ENCODE peak calls at places on chromosome 20, in nine cellular contexts. A is GM12865, B is pancreas, U is heart left ventricle, P is GM23248, J is lower lobe of right lung, H is adipocyte, R is A549, G is dorsolateral prefrontal cortex. C is an unnamed sample.

GRCh38 chr20:945841-946240 is 29.7 kb upstream of the ANGPT4 start:
- DNase-seq in A (no peak), B (no peak), U (no peak), P (no peak), J (no peak), H (no peak), R (no peak), G (no peak), C (no peak)

GRCh38 chr20:1173698-1174097 is 11.1 kb downstream of the TMEM74B start:
- DNase-seq in A (no peak), B (no peak), U (no peak), P (no peak), J (no peak), H (no peak), R (no peak), G (no peak), C (no peak)

GRCh38 chr20:38755324-38755910 is 7.2 kb downstream of the ACTR5 start:
- DNase-seq in A (no peak), B (no peak), U (no peak), P (no peak), J (no peak), H (no peak), R (no peak), G (no peak), C (no peak)

GRCh38 chr20:15220009-15220656 is 882.7 kb upstream of the FLRT3 start:
- DNase-seq in A (no peak), B (no peak), U (no peak), P (peak), J (no peak), H (no peak), R (no peak), G (no peak), C (no peak)

GRCh38 chr20:48722002-48722731 is 105.6 kb downstream of the PREX1 start:
- DNase-seq in A (peak), B (no peak), U (no peak), P (peak), J (no peak), H (peak), R (no peak), G (no peak), C (no peak)

GRCh38 chr20:23920936-23921335 is 41.4 kb upstream of the CST5 start:
- DNase-seq in A (no peak), B (no peak), U (no peak), P (peak), J (no peak), H (peak), R (no peak), G (no peak), C (no peak)

GRCh38 chr20:46720776-46721425 is 11.5 kb downstream of the SLC2A10 start:
- DNase-seq in A (no peak), B (no peak), U (no peak), P (peak), J (no peak), H (no peak), R (no peak), G (no peak), C (no peak)

GRCh38 chr20:38339993-38340392 is 6.3 kb upstream of the LBP start:
- DNase-seq in A (no peak), B (no peak), U (no peak), P (no peak), J (no peak), H (no peak), R (no peak), G (no peak), C (no peak)

GRCh38 chr20:37384683-37385174 is 38.8 kb downstream of the SRC start:
- DNase-seq in A (peak), B (peak), U (peak), P (peak), J (peak), H (peak), R (peak), G (peak), C (no peak)

GRCh38 chr20:54133434-54134427 is 40.1 kb downstream of the CYP24A1 start:
- DNase-seq in A (no peak), B (no peak), U (no peak), P (peak), J (no peak), H (peak), R (no peak), G (no peak), C (no peak)

GRCh38 chr20:61066541-61066940 is 185.5 kb upstream of the CDH4 start:
- DNase-seq in A (no peak), B (no peak), U (no peak), P (no peak), J (no peak), H (no peak), R (no peak), G (no peak), C (no peak)

GRCh38 chr20:46895906-46896242 is 1.2 kb downstream of the EYA2 start:
- DNase-seq in A (no peak), B (no peak), U (no peak), P (no peak), J (no peak), H (no peak), R (no peak), G (no peak), C (no peak)

GRCh38 chr20:137668-138131 is 4.7 kb upstream of the DEFB126 start:
- DNase-seq in A (peak), B (no peak), U (no peak), P (peak), J (no peak), H (peak), R (peak), G (no peak), C (no peak)

GRCh38 chr20:46621492-46621891 is 29.8 kb downstream of the SLC13A3 start:
- DNase-seq in A (no peak), B (no peak), U (no peak), P (peak), J (no peak), H (peak), R (no peak), G (no peak), C (no peak)

GRCh38 chr20:41339957-41340326 is 679 bp upstream of the LPIN3 start:
- DNase-seq in A (peak), B (peak), U (peak), P (peak), J (peak), H (peak), R (peak), G (peak), C (peak)

GRCh38 chr20:10453241-10453640 is 18.1 kb downstream of the SLX4IP start:
- DNase-seq in A (peak), B (no peak), U (peak), P (no peak), J (no peak), H (no peak), R (no peak), G (no peak), C (peak)

GRCh38 chr20:38156888-38157634 is 8.0 kb downstream of the TGM2 start:
- DNase-seq in A (no peak), B (no peak), U (peak), P (peak), J (peak), H (peak), R (no peak), G (no peak), C (no peak)

GRCh38 chr20:4247261-4247660 is 231.9 kb upstream of the RNF24 start:
- DNase-seq in A (no peak), B (no peak), U (no peak), P (no peak), J (no peak), H (no peak), R (no peak), G (no peak), C (no peak)

GRCh38 chr20:33859157-33859695 is 48.1 kb downstream of the CHMP4B start:
- DNase-seq in A (peak), B (no peak), U (no peak), P (no peak), J (peak), H (no peak), R (no peak), G (no peak), C (no peak)

GRCh38 chr20:13264902-13265301 is 43.8 kb downstream of the ISM1 start:
- DNase-seq in A (no peak), B (no peak), U (no peak), P (no peak), J (no peak), H (no peak), R (no peak), G (no peak), C (no peak)

GRCh38 chr20:48791014-48791413 is 36.8 kb downstream of the PREX1 start:
- DNase-seq in A (peak), B (peak), U (no peak), P (peak), J (no peak), H (no peak), R (no peak), G (no peak), C (peak)

GRCh38 chr20:46214831-46215488 is 93.3 kb downstream of the CDH22 start:
- DNase-seq in A (no peak), B (no peak), U (no peak), P (no peak), J (no peak), H (no peak), R (no peak), G (no peak), C (no peak)

GRCh38 chr20:6663751-6664388 is 103.6 kb upstream of the BMP2 start:
- DNase-seq in A (no peak), B (no peak), U (no peak), P (no peak), J (no peak), H (no peak), R (no peak), G (no peak), C (no peak)

GRCh38 chr20:12093062-12093796 is 175.5 kb downstream of the BTBD3 start:
- DNase-seq in A (no peak), B (peak), U (no peak), P (no peak), J (no peak), H (no peak), R (no peak), G (no peak), C (no peak)

GRCh38 chr20:32089637-32090330 is 19.7 kb upstream of the TM9SF4 start:
- DNase-seq in A (no peak), B (no peak), U (no peak), P (no peak), J (no peak), H (no peak), R (no peak), G (no peak), C (no peak)
- H3K4me3 ChIP-seq in A (no peak), B (no peak), U (no peak), P (no peak), J (no peak), H (no peak), R (no peak), G (no peak), C (no peak)

DNA sequence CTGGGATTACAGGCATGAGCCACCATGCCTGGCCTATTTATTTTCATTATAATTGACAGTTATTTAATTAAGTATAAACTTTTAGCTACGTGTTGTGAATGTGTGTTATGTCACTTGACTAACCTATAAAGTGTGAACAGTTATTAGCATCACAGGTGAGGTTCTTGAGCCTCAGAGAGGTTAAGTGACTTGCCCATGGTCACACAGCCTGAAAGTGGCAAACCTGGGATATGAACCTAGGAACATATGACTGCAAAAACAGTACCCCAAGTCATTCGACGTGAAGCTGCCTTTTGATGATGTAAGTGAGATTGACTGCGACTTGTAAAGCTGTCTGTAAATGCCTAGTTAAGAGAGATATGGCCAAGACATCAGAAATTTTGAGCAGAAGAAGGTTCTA is 77.9 kb upstream of the SALL4 start:
- DNase-seq in A (no peak), B (no peak), U (no peak), P (no peak), J (no peak), H (no peak), R (no peak), G (no peak), C (no peak)
- H3K4me3 ChIP-seq in A (no peak), B (no peak), U (no peak), P (no peak), J (no peak), H (no peak), R (no peak), G (no peak), C (no peak)

DNA sequence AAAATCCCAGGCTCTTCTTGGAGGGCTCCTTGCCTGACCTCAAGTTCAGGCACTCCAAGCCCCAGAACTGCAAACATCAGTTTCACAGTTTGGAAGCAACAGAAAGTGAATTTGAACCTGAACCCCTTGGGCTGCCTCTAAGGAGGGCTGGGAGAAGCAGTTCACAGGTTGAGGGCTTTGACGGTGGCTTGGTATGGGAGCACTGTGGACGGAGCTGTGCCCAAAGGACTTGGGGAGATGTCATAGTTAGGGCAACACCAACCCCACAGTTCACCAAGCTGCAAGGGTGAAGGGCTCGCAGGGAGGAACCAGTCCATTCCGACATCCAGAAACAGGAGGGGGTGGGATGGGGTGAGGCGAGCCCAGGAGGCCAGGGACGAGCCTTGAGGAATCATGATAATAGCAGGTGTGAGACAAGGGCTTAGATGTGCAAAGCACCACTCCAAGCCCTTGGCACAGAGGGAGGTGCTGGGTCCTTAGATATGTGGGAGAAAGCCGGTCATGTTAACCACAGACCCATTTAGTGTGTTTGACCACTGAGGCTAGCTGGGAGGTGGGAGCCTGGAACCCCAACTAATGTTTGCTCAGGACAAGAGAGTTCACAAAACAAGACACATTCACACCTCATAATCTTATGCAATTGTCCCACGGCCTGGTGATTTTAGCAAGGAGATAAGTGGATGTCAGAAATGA is 4.3 kb downstream of the CEBPB start:
- DNase-seq in A (no peak), B (peak), U (no peak), P (no peak), J (no peak), H (no peak), R (no peak), G (no peak), C (no peak)
- H3K4me3 ChIP-seq in A (no peak), B (no peak), U (no peak), P (peak), J (peak), H (peak), R (peak), G (peak), C (no peak)

GRCh38 chr20:31606928-31607639 is 2.0 kb downstream of the ID1 start:
- DNase-seq in A (no peak), B (no peak), U (no peak), P (peak), J (peak), H (peak), R (peak), G (no peak), C (no peak)
- H3K4me3 ChIP-seq in A (no peak), B (no peak), U (peak), P (peak), J (peak), H (peak), R (peak), G (peak), C (no peak)

DNA sequence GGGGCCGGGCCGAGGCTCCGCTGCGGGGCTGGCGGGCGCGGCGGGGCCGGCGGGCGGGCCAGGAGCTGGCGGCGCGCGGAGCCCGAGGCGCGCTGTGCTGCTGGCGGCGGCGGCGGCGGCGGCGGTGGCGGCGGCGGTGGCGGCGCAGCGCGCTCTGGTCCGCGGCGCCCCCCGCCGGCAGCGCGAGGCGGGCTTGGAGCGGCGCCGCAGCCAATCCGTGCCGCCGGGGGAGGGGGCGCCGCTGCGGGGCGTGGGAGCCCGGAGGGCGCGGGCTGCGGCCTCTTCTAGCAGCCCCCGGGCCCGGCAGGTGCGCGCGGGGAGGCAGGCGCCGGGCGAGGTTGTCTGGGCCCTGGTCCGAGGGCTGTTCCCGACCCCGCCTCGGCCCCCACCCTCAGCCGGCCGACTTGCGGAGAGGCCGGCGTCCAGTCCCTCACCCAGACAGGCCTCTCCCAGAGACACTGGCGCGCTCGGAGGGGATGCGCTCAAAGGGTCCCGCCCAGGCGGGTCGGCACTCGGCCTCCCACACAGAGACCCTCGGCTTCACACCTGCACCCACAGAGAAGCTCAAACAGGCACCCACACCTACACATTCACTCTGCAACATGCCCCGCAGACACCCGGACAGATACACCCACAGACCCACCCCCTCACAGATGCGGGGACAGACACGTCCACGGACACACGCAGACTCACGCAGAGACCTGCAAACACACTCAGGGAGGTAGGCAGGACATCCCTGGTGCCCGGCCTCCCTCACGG is at the start of gene RIMS4:
- DNase-seq in A (no peak), B (no peak), U (no peak), P (peak), J (no peak), H (peak), R (peak), G (peak), C (no peak)
- H3K4me3 ChIP-seq in A (no peak), B (no peak), U (peak), P (peak), J (peak), H (peak), R (peak), G (peak), C (peak)

DNA sequence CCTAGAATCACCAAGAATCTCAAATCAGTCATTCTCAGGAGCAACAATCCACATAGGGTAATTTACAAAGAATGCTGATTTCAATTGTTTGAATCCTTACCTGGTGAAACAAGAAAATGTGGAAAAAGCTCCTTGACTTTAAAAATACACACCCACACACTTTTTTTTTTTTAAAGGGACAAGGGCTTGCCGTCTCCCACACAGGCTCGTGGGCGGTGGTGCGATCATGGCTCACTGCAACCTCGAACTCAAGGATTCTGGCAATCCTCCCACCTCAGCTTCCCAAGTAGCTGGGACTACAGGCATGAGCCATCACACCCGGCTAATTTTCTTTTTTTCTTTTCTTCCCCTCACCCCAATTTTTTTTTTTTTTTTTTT is 30.7 kb downstream of the PARD6B start:
- DNase-seq in A (no peak), B (peak), U (no peak), P (peak), J (no peak), H (no peak), R (no peak), G (no peak), C (no peak)
- H3K4me3 ChIP-seq in A (no peak), B (no peak), U (no peak), P (peak), J (no peak), H (peak), R (peak), G (no peak), C (no peak)

GRCh38 chr20:5608104-5608447 is 142.1 kb upstream of the SHLD1 start:
- DNase-seq in A (no peak), B (no peak), U (no peak), P (no peak), J (no peak), H (no peak), R (no peak), G (no peak), C (no peak)

GRCh38 chr20:5602346-5602745 is 147.9 kb upstream of the SHLD1 start:
- DNase-seq in A (no peak), B (no peak), U (no peak), P (peak), J (no peak), H (no peak), R (no peak), G (no peak), C (no peak)

GRCh38 chr20:5600982-5601381 is 149.2 kb upstream of the SHLD1 start:
- DNase-seq in A (no peak), B (no peak), U (no peak), P (no peak), J (no peak), H (no peak), R (no peak), G (no peak), C (no peak)

GRCh38 chr20:5608448-5609161 is 141.6 kb upstream of the SHLD1 start:
- DNase-seq in A (peak), B (no peak), U (no peak), P (peak), J (no peak), H (peak), R (no peak), G (no peak), C (no peak)

DNA sequence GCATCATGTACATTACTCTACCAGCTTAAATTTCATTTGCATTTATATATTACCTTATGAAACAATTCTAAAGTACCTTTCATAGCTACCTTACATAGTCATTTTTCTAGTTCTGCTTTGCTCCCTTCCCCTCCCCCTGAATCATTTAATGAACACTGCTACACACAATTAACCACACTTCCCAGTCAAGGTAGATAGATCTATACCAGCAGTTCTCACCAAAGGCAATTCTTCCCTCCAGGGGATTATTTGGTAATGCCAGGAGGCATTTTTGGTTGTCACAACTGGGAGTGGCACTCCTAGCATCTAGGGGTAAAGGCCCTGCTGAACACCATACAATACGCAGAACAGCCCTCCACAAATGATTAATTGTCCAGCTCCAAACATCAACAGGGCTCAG is 143.9 kb upstream of the SHLD1 start:
- DNase-seq in A (peak), B (no peak), U (no peak), P (no peak), J (no peak), H (no peak), R (no peak), G (no peak), C (no peak)
- H3K4me3 ChIP-seq in A (peak), B (no peak), U (no peak), P (no peak), J (peak), H (no peak), R (peak), G (no peak), C (no peak)

DNA sequence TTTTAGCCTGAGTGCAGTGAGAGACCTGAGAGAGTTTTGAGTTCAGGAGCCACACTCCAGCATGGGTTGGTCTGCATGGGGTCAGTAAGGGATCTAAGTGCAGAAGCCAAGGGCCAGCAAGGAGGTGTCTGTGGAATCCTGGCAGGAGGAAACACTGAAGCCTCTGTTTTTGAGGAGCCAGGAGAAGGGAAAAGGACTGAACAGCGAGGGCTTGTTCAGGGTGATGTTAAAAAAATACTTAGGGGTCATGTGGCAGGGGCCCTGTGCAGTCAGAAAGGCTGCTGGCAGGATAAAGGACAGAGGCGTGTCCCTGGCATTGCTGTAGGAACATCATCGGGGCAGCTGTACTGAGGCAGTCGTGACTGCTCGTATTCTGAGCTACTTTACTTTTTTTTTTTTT is 127.0 kb upstream of the ZFP64 start:
- DNase-seq in A (no peak), B (no peak), U (no peak), P (no peak), J (no peak), H (no peak), R (no peak), G (no peak), C (no peak)
- H3K4me3 ChIP-seq in A (no peak), B (no peak), U (no peak), P (no peak), J (no peak), H (no peak), R (no peak), G (no peak), C (no peak)

GRCh38 chr20:62354811-62355341 is 12.2 kb downstream of the LAMA5 start:
- DNase-seq in A (no peak), B (no peak), U (peak), P (no peak), J (no peak), H (no peak), R (no peak), G (no peak), C (no peak)
- H3K4me3 ChIP-seq in A (no peak), B (no peak), U (peak), P (no peak), J (peak), H (peak), R (peak), G (no peak), C (peak)

GRCh38 chr20:62378215-62378614 is 8.7 kb upstream of the RPS21 start:
- DNase-seq in A (no peak), B (no peak), U (no peak), P (no peak), J (no peak), H (no peak), R (no peak), G (no peak), C (no peak)
- H3K4me3 ChIP-seq in A (no peak), B (no peak), U (no peak), P (no peak), J (no peak), H (no peak), R (no peak), G (no peak), C (no peak)